ENCODE peak calls at places on chromosomes 5 and 9, in seven cellular contexts. K is tibial nerve, V is ovary, D is uterus, F is testis, O is body of pancreas, Z is sigmoid colon. M is an unnamed sample. For H3K4me1, the result is how much of the 10 kb centered on the place peaks cover.

GRCh38 chr9:135587658-135588057 is 26.1 kb downstream of the PAEP start:
- DNase-seq in K (no peak), V (no peak), D (no peak), F (no peak), O (no peak), Z (no peak), M (no peak)

GRCh38 chr9:3903273-3903672 is 377.5 kb upstream of the RFX3 start:
- DNase-seq in K (no peak), V (no peak), D (no peak), F (no peak), O (no peak), Z (no peak), M (no peak)

GRCh38 chr5:98109561-98110006 is 663.9 kb upstream of the RGMB start:
- DNase-seq in K (no peak), V (no peak), D (no peak), F (no peak), O (no peak), Z (no peak), M (no peak)

GRCh38 chr5:135386096-135386495 is 12.9 kb downstream of the MACROH2A1 start:
- DNase-seq in K (no peak), V (no peak), D (no peak), F (no peak), O (no peak), Z (no peak), M (no peak)

GRCh38 chr5:10456583-10457562 is 15.2 kb downstream of the ROPN1L start:
- DNase-seq in K (no peak), V (no peak), D (no peak), F (no peak), O (no peak), Z (no peak), M (no peak)

GRCh38 chr5:137098663-137099062 is 400.5 kb downstream of the SPOCK1 start:
- DNase-seq in K (no peak), V (no peak), D (no peak), F (no peak), O (no peak), Z (no peak), M (no peak)

GRCh38 chr5:171269717-171270116 is 39.3 kb upstream of the TLX3 start:
- DNase-seq in K (no peak), V (no peak), D (no peak), F (no peak), O (no peak), Z (no peak), M (no peak)

GRCh38 chr5:150485770-150486401 is 22.0 kb upstream of the NDST1 start:
- DNase-seq in K (peak), V (peak), D (peak), F (peak), O (peak), Z (peak), M (peak)

GRCh38 chr5:38338455-38338854 is 80.1 kb downstream of the EGFLAM start:
- DNase-seq in K (no peak), V (no peak), D (no peak), F (no peak), O (no peak), Z (no peak), M (no peak)

GRCh38 chr5:112479418-112479817 is 60.3 kb upstream of the EPB41L4A start:
- DNase-seq in K (no peak), V (no peak), D (no peak), F (no peak), O (no peak), Z (no peak), M (no peak)

GRCh38 chr5:128535225-128535624 is 2.8 kb downstream of the FBN2 start:
- DNase-seq in K (no peak), V (no peak), D (no peak), F (no peak), O (no peak), Z (no peak), M (no peak)

GRCh38 chr9:114289571-114290481 is 33.1 kb upstream of the ORM1 start:
- DNase-seq in K (peak), V (peak), D (peak), F (no peak), O (peak), Z (peak), M (no peak)

DNA sequence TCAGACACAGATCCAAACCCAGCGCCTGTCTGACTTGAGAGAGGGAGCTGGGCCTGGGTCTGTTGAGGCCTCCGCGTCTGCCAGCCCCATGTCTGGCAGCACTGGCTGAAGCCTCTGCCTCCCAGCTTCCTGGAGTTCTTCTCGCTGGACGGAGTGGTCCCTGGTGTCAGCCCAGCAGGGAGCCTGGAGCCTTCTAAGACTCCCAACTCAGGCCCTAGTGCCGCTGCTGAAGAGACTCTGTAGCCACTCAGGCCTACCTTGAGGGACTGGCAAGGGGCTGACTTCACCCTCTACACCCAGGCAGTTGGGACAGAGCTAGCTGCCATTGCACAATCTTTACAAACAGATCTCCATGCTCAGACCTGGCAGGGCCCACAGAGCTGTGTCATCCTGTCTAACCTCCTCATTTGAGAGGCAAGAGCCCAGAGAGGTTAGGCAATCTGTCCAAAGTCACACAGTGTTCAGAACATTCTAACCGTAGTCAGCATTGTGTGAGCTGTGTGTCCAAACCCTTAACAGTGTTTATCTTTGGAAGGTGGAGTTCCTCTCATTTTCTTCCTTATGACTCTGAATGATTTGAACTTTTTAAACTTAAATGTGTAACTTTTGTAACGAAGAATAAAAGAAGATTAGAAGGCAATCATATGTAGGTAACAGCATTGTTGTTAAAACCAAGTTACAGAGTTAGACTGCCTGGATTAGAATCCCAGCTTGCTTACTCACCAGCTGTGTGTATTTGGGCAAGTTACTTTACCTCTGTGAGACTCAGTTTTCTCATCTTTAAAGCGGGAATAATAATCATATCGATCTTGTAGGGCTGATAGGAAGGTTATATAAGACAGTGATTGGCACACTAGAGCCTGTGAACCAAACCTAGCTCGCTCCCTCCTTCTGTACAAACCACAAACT is 4.6 kb upstream of the DUSP1 start:
- DNase-seq in K (peak), V (peak), D (peak), F (no peak), O (peak), Z (peak), M (peak)
- H3K4me1 ChIP-seq in K (half or more), V (under half), D (under half), F (under half), O (half or more), Z (under half), M (under half)

DNA sequence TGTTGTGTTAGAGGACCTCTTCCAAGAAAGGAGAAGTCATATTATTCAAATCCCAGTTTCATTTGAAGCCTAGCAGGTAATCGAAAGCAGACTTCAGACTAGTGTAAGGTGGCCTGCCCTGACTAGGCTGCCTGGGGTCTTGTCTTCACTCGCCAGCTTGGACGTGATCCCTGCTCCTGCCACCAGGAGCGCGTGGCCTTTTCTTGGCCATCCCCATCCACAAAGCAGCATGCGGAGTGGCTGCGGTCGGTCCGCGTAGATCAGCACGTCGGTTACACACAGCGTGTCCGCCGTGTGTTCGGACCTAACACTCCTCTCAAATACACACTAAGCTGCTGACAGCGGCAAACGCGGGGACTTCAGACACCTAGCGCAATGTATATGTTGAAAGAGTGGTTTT is 37.3 kb downstream of the CFAP77 start:
- DNase-seq in K (no peak), V (no peak), D (no peak), F (no peak), O (no peak), Z (no peak), M (no peak)
- TF ChIP-seq CTCF in K (no peak), V (no peak), D (no peak), F (no peak), O (no peak), Z (no peak), M (no peak)

DNA sequence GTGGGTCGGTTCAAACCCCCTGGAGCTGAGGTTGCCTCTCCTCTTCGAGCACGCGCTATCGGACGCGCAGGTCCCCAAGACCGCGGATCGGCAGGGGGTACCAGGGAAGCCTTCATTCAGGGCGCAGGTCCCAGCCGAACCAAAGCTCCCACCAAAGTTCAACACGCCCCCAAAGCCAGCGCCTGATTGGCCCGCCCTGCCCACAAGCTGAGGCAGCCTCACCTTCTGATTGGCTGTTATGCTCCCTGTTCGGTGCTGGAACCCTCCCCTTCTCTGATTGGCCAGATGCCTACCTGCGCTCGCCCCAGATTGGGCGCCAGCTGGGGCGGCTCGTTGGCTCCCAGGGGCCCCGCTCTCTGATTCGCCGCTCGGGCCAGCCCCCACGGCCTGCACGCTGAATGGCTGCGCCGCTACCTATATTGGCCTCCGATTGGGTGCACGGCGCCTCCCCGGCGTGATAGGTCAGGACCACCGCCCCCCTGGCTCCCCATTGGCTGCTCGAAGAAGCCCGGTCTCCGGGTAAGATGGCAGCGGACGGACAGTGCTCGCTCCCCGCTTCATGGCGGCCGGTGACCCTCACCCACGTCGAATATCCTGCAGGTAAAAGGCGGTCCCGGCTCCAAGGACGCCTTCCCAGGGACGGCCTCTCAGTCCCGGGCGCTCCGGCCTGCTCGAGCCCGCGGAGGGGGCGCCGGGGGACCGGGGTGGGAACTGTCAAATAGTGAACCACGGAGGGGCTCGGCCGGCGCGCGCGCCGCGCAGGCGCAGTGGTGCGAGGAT is at the start of gene DOLPP1:
- DNase-seq in K (peak), V (peak), D (peak), F (peak), O (peak), Z (peak), M (peak)
- TF ChIP-seq POLR2A in K (peak), V (peak), D (peak), F (no peak), O (peak), Z (peak), M (peak)

GRCh38 chr5:53024535-53024934 is 35.4 kb downstream of the ITGA2 start:
- DNase-seq in K (no peak), V (no peak), D (no peak), F (no peak), O (no peak), Z (no peak), M (no peak)

GRCh38 chr5:53022889-53023511 is 33.8 kb downstream of the ITGA2 start:
- DNase-seq in K (no peak), V (no peak), D (no peak), F (no peak), O (no peak), Z (no peak), M (no peak)

GRCh38 chr5:53027913-53028312 is 38.8 kb downstream of the ITGA2 start:
- DNase-seq in K (no peak), V (no peak), D (peak), F (no peak), O (peak), Z (no peak), M (peak)

GRCh38 chr5:53023969-53024368 is 34.8 kb downstream of the ITGA2 start:
- DNase-seq in K (no peak), V (no peak), D (no peak), F (no peak), O (no peak), Z (no peak), M (no peak)

DNA sequence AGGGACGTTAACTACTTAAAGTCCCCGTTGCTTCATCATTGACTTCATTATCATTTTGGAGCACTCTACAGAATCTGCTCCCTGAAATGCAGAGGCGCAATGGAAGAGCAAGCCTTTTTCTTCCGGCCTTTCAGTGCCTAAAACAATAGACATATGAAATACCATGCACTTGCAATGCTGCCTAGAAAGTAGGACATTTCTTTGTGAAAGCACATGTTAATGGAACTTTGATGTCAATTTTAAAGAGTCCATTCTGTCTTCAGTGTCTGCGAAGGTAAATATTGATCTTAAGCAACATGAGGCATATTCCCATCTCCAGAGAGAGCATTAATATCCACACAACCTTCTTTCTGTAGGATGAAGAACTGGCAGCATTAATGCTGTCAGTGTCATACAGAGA is 36.4 kb downstream of the ITGA2 start:
- DNase-seq in K (no peak), V (no peak), D (no peak), F (no peak), O (no peak), Z (no peak), M (no peak)
- H3K4me1 ChIP-seq in K (under half), V (under half), D (under half), F (under half), O (under half), Z (under half), M (under half)

GRCh38 chr5:67355135-67355729 is 158.6 kb upstream of the CD180 start:
- DNase-seq in K (no peak), V (no peak), D (no peak), F (no peak), O (no peak), Z (no peak), M (no peak)
- TF ChIP-seq CTCF in K (no peak), V (no peak), D (no peak), F (no peak), O (no peak), Z (no peak), M (no peak)

GRCh38 chr9:89177401-89178161 is 1.0 kb downstream of the SHC3 start:
- DNase-seq in K (no peak), V (no peak), D (no peak), F (no peak), O (peak), Z (no peak), M (peak)

GRCh38 chr9:89179535-89179919 is 909 bp upstream of the SHC3 start:
- DNase-seq in K (no peak), V (no peak), D (no peak), F (no peak), O (no peak), Z (no peak), M (no peak)

GRCh38 chr9:89178162-89179120 is at the start of gene SHC3:
- DNase-seq in K (no peak), V (no peak), D (no peak), F (no peak), O (peak), Z (no peak), M (peak)

GRCh38 chr9:89182369-89182768 is 3.8 kb upstream of the SHC3 start:
- DNase-seq in K (no peak), V (no peak), D (no peak), F (no peak), O (no peak), Z (no peak), M (no peak)

GRCh38 chr9:89179920-89180667 is 1.5 kb upstream of the SHC3 start:
- DNase-seq in K (peak), V (peak), D (peak), F (peak), O (peak), Z (peak), M (peak)
- TF ChIP-seq POLR2A in K (peak), V (no peak), D (peak), F (no peak), O (peak), Z (no peak), M (peak)

DNA sequence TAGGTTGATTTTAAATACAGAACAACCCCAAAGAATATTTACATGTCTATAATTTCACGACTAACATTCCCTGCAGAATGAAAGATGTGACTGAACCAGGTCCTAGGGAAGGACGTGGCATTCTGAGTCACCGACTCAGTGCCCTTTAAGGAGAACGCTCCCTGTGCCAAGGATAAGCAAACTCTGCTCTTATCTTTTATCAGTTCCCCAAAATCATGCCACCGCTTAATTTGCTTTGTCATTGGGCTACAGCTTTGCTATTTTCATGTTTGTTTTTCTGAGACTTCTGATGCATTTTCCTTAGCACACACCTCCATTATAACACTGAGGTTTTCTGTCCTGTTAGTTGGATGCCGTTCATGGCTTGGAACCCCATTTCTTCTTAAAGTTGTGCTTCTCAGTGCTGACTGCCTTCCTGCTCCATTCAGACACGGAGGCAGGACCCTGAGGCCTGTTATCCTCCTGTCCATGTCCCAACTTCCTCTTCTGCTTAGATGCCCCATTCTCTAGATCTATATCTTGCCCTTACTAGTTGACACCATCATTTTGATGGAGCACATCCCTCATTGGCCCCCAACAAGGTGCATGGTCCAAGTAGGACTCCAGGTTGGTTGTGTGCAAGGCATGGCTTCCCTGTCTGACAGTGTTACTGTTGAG is 11.2 kb upstream of the SEMA4D start:
- DNase-seq in K (no peak), V (no peak), D (no peak), F (no peak), O (no peak), Z (no peak), M (no peak)
- H3K4me1 ChIP-seq in K (under half), V (under half), D (under half), F (under half), O (under half), Z (under half), M (under half)

GRCh38 chr5:173721259-173722232 is 105.1 kb upstream of the BOD1 start:
- DNase-seq in K (no peak), V (no peak), D (no peak), F (no peak), O (peak), Z (no peak), M (peak)
- TF ChIP-seq CTCF in K (no peak), V (no peak), D (no peak), F (no peak), O (no peak), Z (no peak), M (no peak)

DNA sequence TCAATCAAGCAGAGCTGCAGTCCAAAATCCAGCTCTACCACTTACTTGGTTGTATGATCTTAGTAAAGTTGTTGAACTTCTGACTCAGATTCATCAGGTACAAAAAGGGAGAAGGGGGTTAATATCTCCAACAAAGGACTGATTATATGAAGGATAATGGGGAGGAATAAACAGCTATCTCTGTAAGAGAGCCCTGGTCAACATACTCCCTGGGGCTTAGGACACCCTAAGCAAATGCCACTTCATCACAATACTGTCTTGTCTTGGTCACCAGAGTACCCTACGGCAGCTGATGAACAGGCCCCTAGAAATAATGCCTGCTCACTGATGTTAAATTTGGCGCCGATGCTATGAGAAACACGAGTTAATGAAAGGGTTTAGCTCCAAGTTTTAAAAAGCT is 34.8 kb downstream of the LHFPL2 start:
- DNase-seq in K (no peak), V (no peak), D (no peak), F (no peak), O (no peak), Z (no peak), M (no peak)
- TF ChIP-seq POLR2A in K (no peak), V (no peak), D (no peak), F (no peak), O (no peak), Z (no peak), M (no peak)